ENCODE peak calls at places on chromosome 12, in ten cellular contexts. D is right cardiac atrium; G is dorsolateral prefrontal cortex; O is RWPE1; X is body of pancreas; S is left ventricle myocardium inferior; N is stimulated activated CD4-positive, alpha-beta T cell treated with anti-CD3 and anti-CD28 coated beads, Interleukin-15, amount 100 ng/mL, for 1 hour; Y is NCI-H1105 treated with DMSO at 0.1 percent for 48 hours; Z is skeletal muscle cell; F is lower lobe of right lung. R is an unnamed sample.

GRCh38 chr12:111964935-111965334 is 48.0 kb downstream of the TMEM116 start:
- DNase-seq in F (no peak), S (no peak), D (no peak), O (no peak), G (no peak), Z (no peak), Y (no peak), N (no peak), X (no peak), R (no peak)

GRCh38 chr12:73465106-73465505 is 1072.5 kb upstream of the ATXN7L3B start:
- DNase-seq in Z (no peak), G (no peak), O (no peak), X (no peak), D (no peak), S (no peak), N (no peak), Y (no peak), F (no peak), R (no peak)

GRCh38 chr12:14879222-14879933 is 6.3 kb downstream of the MGP start:
- DNase-seq in G (no peak), S (no peak), D (no peak), N (no peak), Y (no peak), O (no peak), Z (no peak), F (no peak), X (no peak), R (no peak)

GRCh38 chr12:70638639-70639349 is 1.6 kb upstream of the PTPRB start:
- DNase-seq in D (no peak), N (no peak), G (no peak), F (no peak), S (no peak), Z (no peak), X (no peak), O (peak; percentile 40), Y (no peak), R (no peak)

GRCh38 chr12:3252416-3252815 is 175.2 kb downstream of the TSPAN9 start:
- DNase-seq in G (peak; percentile 74), O (no peak), Z (peak; percentile 54), F (peak; percentile 60), Y (no peak), X (peak; percentile 28), D (peak; percentile 91), N (no peak), S (peak; percentile 91), R (no peak)

GRCh38 chr12:117561990-117562389 is 200.6 kb upstream of the NOS1 start:
- DNase-seq in G (no peak), Z (no peak), N (no peak), O (no peak), S (no peak), Y (no peak), F (no peak), D (no peak), X (no peak), R (no peak)

GRCh38 chr12:103558879-103559278 is 28.2 kb upstream of the STAB2 start:
- DNase-seq in N (no peak), S (no peak), X (no peak), D (no peak), G (no peak), F (no peak), O (no peak), Y (no peak), Z (no peak), R (no peak)

GRCh38 chr12:53071591-53072551 is 7.3 kb downstream of the SPRYD3 start:
- DNase-seq in F (no peak), N (no peak), Y (peak; percentile 58), O (no peak), D (peak; percentile 90), Z (no peak), G (no peak), S (peak; percentile 87), X (peak; percentile 39), R (peak; percentile 31)

GRCh38 chr12:120639771-120640721 is at the start of gene CABP1:
- DNase-seq in D (no peak), S (no peak), F (no peak), N (peak; percentile 31), G (peak; percentile 57), Y (peak; percentile 59), X (peak; percentile 35), Z (no peak), O (peak; percentile 37), R (peak; percentile 8)

GRCh38 chr12:131097247-131098177 is 143.8 kb downstream of the ADGRD1 start:
- DNase-seq in D (peak; percentile 27), O (no peak), X (no peak), G (no peak), Z (no peak), F (peak; percentile 45), S (peak; percentile 47), Y (peak; percentile 18), N (no peak), R (no peak)

GRCh38 chr12:128734391-128734790 is 89.4 kb downstream of the SLC15A4 start:
- DNase-seq in G (no peak), Z (no peak), S (no peak), X (no peak), O (no peak), Y (no peak), N (no peak), D (no peak), F (no peak), R (no peak)

GRCh38 chr12:712172-712863 is 40.1 kb upstream of the WNK1 start:
- DNase-seq in D (no peak), O (no peak), F (no peak), X (no peak), Z (peak; percentile 62), G (peak; percentile 44), N (no peak), S (no peak), Y (no peak), R (no peak)

GRCh38 chr12:28092396-28092795 is 97.9 kb upstream of the CCDC91 start:
- DNase-seq in N (no peak), F (no peak), D (no peak), Z (no peak), G (no peak), X (no peak), O (no peak), Y (no peak), S (no peak), R (no peak)

GRCh38 chr12:84502907-84503787 is 409.5 kb downstream of the SLC6A15 start:
- DNase-seq in Y (peak; percentile 65), O (peak; percentile 27), Z (peak; percentile 25), D (peak; percentile 26), G (peak; percentile 34), F (no peak), S (no peak), X (peak; percentile 70), N (no peak), R (no peak)

GRCh38 chr12:100221523-100221922 is 20.9 kb downstream of the ACTR6 start:
- DNase-seq in N (no peak), Y (no peak), D (no peak), Z (no peak), G (no peak), O (no peak), X (no peak), S (no peak), F (no peak), R (no peak)

GRCh38 chr12:82565982-82566381 is 120.7 kb upstream of the TMTC2 start:
- DNase-seq in G (no peak), Y (no peak), S (no peak), X (no peak), D (no peak), Z (no peak), F (no peak), N (no peak), O (no peak), R (no peak)

GRCh38 chr12:84463756-84464495 is 448.7 kb downstream of the SLC6A15 start:
- DNase-seq in Y (no peak), N (no peak), F (no peak), D (no peak), G (no peak), X (no peak), S (no peak), Z (peak; percentile 26), O (no peak), R (no peak)

GRCh38 chr12:16568873-16569272 is 37.1 kb downstream of the LMO3 start:
- DNase-seq in N (no peak), X (no peak), S (no peak), O (peak; percentile 29), Z (no peak), G (no peak), F (no peak), D (no peak), Y (no peak), R (no peak)

GRCh38 chr12:87323369-87323768 is 705.8 kb downstream of the C12orf50 start:
- DNase-seq in Z (peak; percentile 51), X (no peak), N (no peak), Y (no peak), D (no peak), G (no peak), S (no peak), O (no peak), F (no peak), R (no peak)

GRCh38 chr12:13146539-13146938 is 43.1 kb upstream of the GSG1 start:
- DNase-seq in D (peak; percentile 58), F (no peak), N (no peak), X (no peak), S (peak; percentile 31), Y (no peak), G (no peak), O (no peak), Z (no peak), R (no peak)

GRCh38 chr12:12612403-12612802 is 727 bp downstream of the CREBL2 start:
- DNase-seq in N (no peak), G (no peak), O (peak; percentile 34), F (no peak), D (no peak), S (no peak), X (no peak), Y (peak; percentile 41), Z (peak; percentile 37), R (peak; percentile 36)